ENCODE peak calls at places on chromosomes 1 and 21, in five cellular contexts. L is cardiac muscle cell, I is dorsolateral prefrontal cortex, E is Panc1, C is fibroblast of mammary gland. V is an unnamed sample.

GRCh38 chr1:118201524-118201923 is 16.5 kb upstream of the SPAG17 start:
- DNase-seq in L (no peak), I (no peak), E (no peak), C (no peak), V (no peak)

GRCh38 chr1:51615780-51616291 is 1.1 kb upstream of the OSBPL9 start:
- DNase-seq in L (no peak), I (no peak), E (no peak), C (no peak), V (no peak)

GRCh38 chr1:113409363-113409762 is 19.0 kb downstream of the MAGI3 start:
- DNase-seq in L (no peak), I (no peak), E (no peak), C (no peak), V (no peak)

GRCh38 chr1:154970631-154971340 is at the start of gene SHC1:
- DNase-seq in L (peak), I (peak), E (no peak), C (peak), V (no peak)

GRCh38 chr1:70902211-70902610 is 145.4 kb downstream of the PTGER3 start:
- DNase-seq in L (no peak), I (no peak), E (no peak), C (no peak), V (no peak)

GRCh38 chr1:67188137-67188536 is 21.9 kb downstream of the IL23R start:
- DNase-seq in L (no peak), I (no peak), E (no peak), C (no peak), V (no peak)

GRCh38 chr1:12059722-12060464 is 3.2 kb upstream of the TNFRSF8 start:
- DNase-seq in L (no peak), I (no peak), E (no peak), C (no peak), V (no peak)

GRCh38 chr1:66564250-66564649 is 30.3 kb downstream of the SGIP1 start:
- DNase-seq in L (peak), I (no peak), E (peak), C (peak), V (peak)

GRCh38 chr1:187762109-187762508 is 933.4 kb downstream of the PLA2G4A start:
- DNase-seq in L (peak), I (no peak), E (no peak), C (no peak), V (no peak)

GRCh38 chr21:24204641-24205040 is 1402.6 kb downstream of the MRPL39 start:
- DNase-seq in L (no peak), I (no peak), E (no peak), C (no peak), V (no peak)

GRCh38 chr1:212207822-212208520 is 77.2 kb upstream of the PPP2R5A start:
- DNase-seq in L (no peak), I (no peak), E (no peak), C (no peak), V (no peak)

GRCh38 chr1:44421374-44422028 is 16.4 kb downstream of the RNF220 start:
- DNase-seq in L (no peak), I (no peak), E (no peak), C (no peak), V (no peak)

GRCh38 chr1:91940496-91940895 is 8.7 kb upstream of the BRDT start:
- DNase-seq in L (no peak), I (no peak), E (no peak), C (no peak), V (no peak)

GRCh38 chr1:209576392-209576791 is 7.1 kb upstream of the CAMK1G start:
- DNase-seq in L (no peak), I (no peak), E (no peak), C (no peak), V (no peak)

GRCh38 chr1:186244825-186245224 is 130.2 kb downstream of the TPR start:
- DNase-seq in L (peak), I (no peak), E (no peak), C (no peak), V (no peak)
- TF ChIP-seq CTCF in L (peak), I (no peak), E (peak), C (peak), V (peak)

GRCh38 chr1:160207751-160208150 is 2.6 kb downstream of the PEA15 start:
- DNase-seq in L (no peak), I (no peak), E (no peak), C (no peak), V (no peak)
- H3K4me3 ChIP-seq in L (no peak), I (peak), E (no peak), C (no peak), V (no peak)

GRCh38 chr21:21434944-21435343 is 436.7 kb downstream of the NCAM2 start:
- DNase-seq in L (no peak), I (no peak), E (no peak), C (no peak), V (no peak)
- TF ChIP-seq CTCF in L (no peak), I (no peak), E (no peak), C (no peak), V (no peak)

DNA sequence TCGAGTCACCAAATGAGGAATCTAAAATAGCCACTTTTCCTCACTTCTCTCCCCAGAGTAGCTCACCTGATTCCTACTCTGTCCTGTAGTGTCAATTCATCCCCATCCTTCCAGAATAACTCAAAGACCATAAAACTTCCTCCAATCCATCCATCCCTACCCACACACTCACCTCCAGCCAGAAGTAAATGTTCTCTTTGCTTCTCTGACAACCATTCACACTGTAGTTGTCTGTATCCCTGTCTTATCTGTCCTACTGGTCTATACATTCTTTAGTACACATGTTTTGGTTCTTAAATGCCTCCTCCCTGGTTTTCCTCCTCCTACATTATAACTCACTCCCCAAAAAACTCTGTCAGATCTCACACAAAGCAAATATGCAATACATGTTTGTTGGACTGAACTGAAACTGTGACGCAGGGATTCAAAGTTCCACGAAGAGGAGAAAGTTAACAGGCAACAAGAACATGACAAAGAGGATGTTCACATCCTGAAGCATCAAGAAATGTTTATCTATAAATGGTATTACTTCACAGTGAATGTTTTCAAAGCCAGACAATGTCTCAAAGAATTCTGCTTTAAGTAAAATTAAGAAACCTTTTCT is 11.0 kb downstream of the TP53BP2 start:
- DNase-seq in L (peak), I (no peak), E (no peak), C (peak), V (no peak)
- H3K4me3 ChIP-seq in L (no peak), I (no peak), E (no peak), C (no peak), V (no peak)

GRCh38 chr21:29812947-29813346 is 126.8 kb downstream of the GRIK1 start:
- DNase-seq in L (no peak), I (no peak), E (no peak), C (no peak), V (no peak)
- TF ChIP-seq CTCF in L (no peak), I (no peak), E (no peak), C (no peak), V (no peak)

GRCh38 chr1:20366766-20367602 is 76.3 kb downstream of the VWA5B1 start:
- DNase-seq in L (peak), I (no peak), E (no peak), C (peak), V (no peak)
- H3K4me3 ChIP-seq in L (peak), I (peak), E (peak), C (peak), V (no peak)

DNA sequence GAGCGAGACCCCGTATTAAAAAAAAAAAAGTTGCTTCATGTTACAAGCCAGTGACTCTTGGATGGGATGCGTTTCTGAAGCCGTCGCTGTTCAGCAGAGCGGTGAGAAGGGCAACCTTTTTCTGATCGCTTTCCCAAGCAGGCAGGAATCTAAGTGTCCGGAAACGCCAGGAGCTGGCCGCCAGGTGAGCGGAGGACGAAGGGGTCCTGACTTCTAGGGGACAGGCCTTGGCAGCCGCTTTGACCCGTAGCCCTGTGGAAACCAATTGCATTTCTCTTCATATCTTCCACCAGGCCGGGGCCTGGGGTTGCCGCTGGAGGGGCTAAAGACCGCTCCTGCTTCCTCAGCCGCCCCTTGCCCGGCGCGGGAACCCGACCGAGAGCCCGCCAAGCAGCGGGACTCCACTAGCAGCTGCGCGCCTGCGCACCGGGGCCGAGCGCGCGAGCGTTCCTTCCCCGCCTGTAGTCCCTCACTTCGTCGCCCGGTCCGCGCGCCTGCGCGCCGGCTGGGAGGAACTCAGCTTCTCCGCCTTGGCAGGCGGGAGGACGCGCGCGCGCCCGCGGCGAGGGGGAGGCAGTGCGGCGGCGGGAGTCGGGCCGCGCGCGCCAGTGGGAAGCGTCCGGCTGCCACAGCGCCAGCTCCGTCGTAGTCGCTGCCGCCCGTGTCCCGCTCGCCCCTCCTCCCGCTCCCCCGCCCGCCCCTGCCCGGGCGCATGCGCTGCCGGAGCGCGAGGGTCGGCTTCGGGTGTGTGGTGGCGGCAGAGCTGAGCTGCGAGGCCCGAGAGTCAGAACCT is at the start of gene SPEN:
- DNase-seq in L (peak), I (peak), E (peak), C (peak), V (peak)
- TF ChIP-seq CTCF in L (no peak), I (peak), E (no peak), C (no peak), V (peak)

GRCh38 chr1:42847721-42848470 is 1.5 kb downstream of the ZNF691 start:
- DNase-seq in L (no peak), I (no peak), E (no peak), C (no peak), V (no peak)
- H3K4me3 ChIP-seq in L (peak), I (peak), E (no peak), C (no peak), V (peak)

DNA sequence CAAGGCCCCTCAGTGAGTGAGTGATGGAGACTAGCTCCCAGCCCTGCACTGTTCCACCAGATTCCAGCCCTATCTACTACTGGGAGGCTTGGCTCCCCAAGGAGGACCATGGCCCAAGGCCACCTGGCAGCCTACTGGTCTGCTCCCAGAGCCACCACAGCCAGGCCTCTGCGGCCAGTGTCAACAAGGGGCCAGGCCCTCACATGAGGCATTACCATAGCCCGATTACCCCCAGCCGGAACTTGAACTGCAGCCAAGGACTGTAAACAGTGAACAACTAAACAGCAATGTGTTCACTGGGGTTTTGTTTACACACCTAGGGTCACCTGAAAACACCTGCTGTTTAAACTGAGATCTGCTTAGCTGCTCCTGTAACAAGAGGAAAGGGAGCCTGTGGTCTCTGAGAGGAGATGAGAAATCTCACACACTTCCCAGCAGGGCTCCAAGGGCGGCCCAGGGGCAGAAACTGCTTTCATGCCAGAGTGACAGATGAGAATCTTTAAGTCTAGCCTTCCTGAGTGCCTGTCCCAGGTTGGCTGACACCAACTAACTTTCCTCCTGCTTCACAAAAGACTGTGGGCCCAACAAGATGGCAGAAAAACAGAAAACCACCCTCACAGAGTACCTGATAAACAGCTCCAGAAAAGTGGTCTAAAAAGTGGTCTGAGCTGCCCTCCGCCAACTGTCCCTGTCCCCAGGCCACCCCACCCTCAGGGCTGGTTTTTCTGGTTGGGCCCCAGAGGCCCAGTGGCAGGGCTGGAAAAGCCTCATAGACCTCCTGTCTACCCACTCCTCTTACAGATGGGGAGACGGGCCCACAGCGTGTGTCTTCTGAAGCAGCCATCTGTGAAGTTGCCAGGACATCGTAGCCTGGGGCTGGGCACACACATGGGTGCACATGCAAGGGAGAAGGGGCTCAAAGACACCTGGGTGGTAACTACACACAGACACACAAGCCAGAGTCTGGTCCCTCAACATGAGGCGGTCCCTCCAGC is 28.8 kb downstream of the MEF2D start:
- DNase-seq in L (peak), I (no peak), E (no peak), C (no peak), V (no peak)
- TF ChIP-seq CTCF in L (no peak), I (no peak), E (no peak), C (no peak), V (no peak)